ENCODE peak calls at places on chromosomes 2 and 18, in five cellular contexts. U is body of pancreas, F is sigmoid colon, K is NCI-H2029, C is NCI-H1048. I is an unnamed sample.

GRCh38 chr2:43300781-43301586 is 74.6 kb upstream of the ZFP36L2 start:
- DNase-seq in K (peak), F (peak), U (peak), C (no peak), I (peak)

GRCh38 chr2:190178066-190178722 is 115.7 kb upstream of the MSTN start:
- DNase-seq in U (no peak), C (no peak), F (no peak), K (no peak), I (no peak)

GRCh38 chr2:208083807-208084206 is 40.5 kb downstream of the CRYGD start:
- DNase-seq in F (no peak), C (no peak), U (no peak), K (no peak), I (no peak)

GRCh38 chr2:219506802-219507554 is 7.3 kb upstream of the ASIC4 start:
- DNase-seq in F (no peak), K (no peak), U (no peak), C (no peak), I (no peak)

GRCh38 chr2:138827426-138828054 is 47.4 kb upstream of the NXPH2 start:
- DNase-seq in U (peak), F (no peak), K (peak), C (no peak), I (no peak)

GRCh38 chr2:11598228-11598731 is 64.4 kb downstream of the GREB1 start:
- DNase-seq in K (peak), U (no peak), C (no peak), F (peak), I (no peak)

GRCh38 chr2:175926272-175926671 is 75.8 kb downstream of the LNPK start:
- DNase-seq in C (no peak), U (no peak), F (no peak), K (no peak), I (no peak)

GRCh38 chr2:223934870-223935269 is 10.3 kb downstream of the WDFY1 start:
- DNase-seq in F (no peak), C (no peak), K (no peak), U (no peak), I (no peak)

GRCh38 chr2:132929786-132930185 is 259.8 kb upstream of the LYPD1 start:
- DNase-seq in K (no peak), F (no peak), U (no peak), C (no peak), I (no peak)

GRCh38 chr2:239894276-239894675 is 130.9 kb downstream of the NDUFA10 start:
- DNase-seq in K (no peak), U (no peak), C (no peak), F (no peak), I (no peak)

GRCh38 chr2:213818436-213818835 is 534.2 kb downstream of the SPAG16 start:
- DNase-seq in U (no peak), F (no peak), C (no peak), K (no peak), I (no peak)

GRCh38 chr2:12006841-12007240 is 260.4 kb downstream of the LPIN1 start:
- DNase-seq in F (no peak), K (no peak), U (no peak), C (no peak), I (no peak)

GRCh38 chr18:3452750-3453539 is 3.0 kb downstream of the TGIF1 start:
- DNase-seq in U (no peak), C (no peak), K (no peak), F (no peak), I (no peak)

GRCh38 chr18:65057439-65058083 is 693.3 kb upstream of the CDH7 start:
- DNase-seq in K (no peak), C (no peak), F (no peak), U (no peak), I (no peak)

I was measured in thyroid gland.